ENCODE peak calls at places on chromosomes 6 and 20, in nine cellular contexts. H is heart left ventricle; S is OCI-LY7; W is endothelial cell of umbilical vein; G is astrocyte; I is cardiac muscle cell; M is CD8-positive, alpha-beta memory T cell; J is adipocyte; Y is breast epithelium. F is an unnamed sample.

GRCh38 chr6:56547687-56548086 is 95.0 kb downstream of the DST start:
- DNase-seq in H (no peak), S (no peak), W (no peak), G (no peak), I (no peak), M (no peak), J (no peak), Y (no peak), F (no peak)

GRCh38 chr6:21494505-21494904 is 99.0 kb upstream of the SOX4 start:
- DNase-seq in H (no peak), S (no peak), W (no peak), G (no peak), I (no peak), M (no peak), J (no peak), Y (no peak), F (no peak)

GRCh38 chr6:14092861-14093789 is 24.4 kb upstream of the CD83 start:
- DNase-seq in H (no peak), S (no peak), W (no peak), G (peak; percentile 52), I (no peak), M (no peak), J (no peak), Y (no peak), F (no peak)

GRCh38 chr6:143673638-143674037 is 4.1 kb upstream of the PHACTR2 start:
- DNase-seq in H (no peak), S (no peak), W (peak; percentile 84), G (peak; percentile 78), I (peak; percentile 55), M (no peak), J (peak; percentile 80), Y (no peak), F (peak; percentile 89)

GRCh38 chr6:4776967-4777925 is 1.0 kb downstream of the CDYL start:
- DNase-seq in H (no peak), S (peak; percentile 72), W (peak; percentile 48), G (peak; percentile 27), I (peak; percentile 55), M (peak; percentile 16), J (peak; percentile 73), Y (no peak), F (peak; percentile 11)

GRCh38 chr20:62266851-62267250 is 28.5 kb downstream of the OSBPL2 start:
- DNase-seq in H (no peak), S (no peak), W (no peak), G (no peak), I (no peak), M (no peak), J (no peak), Y (no peak), F (no peak)

GRCh38 chr6:3455121-3455489 is 1.7 kb downstream of the SLC22A23 start:
- DNase-seq in H (no peak), S (no peak), W (no peak), G (no peak), I (no peak), M (no peak), J (no peak), Y (no peak), F (no peak)

GRCh38 chr6:47141963-47142362 is 99.8 kb upstream of the ADGRF1 start:
- DNase-seq in H (no peak), S (no peak), W (no peak), G (no peak), I (no peak), M (no peak), J (no peak), Y (no peak), F (no peak)

GRCh38 chr6:3887150-3887700 is 38.1 kb downstream of the FAM50B start:
- DNase-seq in H (no peak), S (no peak), W (peak; percentile 67), G (no peak), I (peak; percentile 67), M (no peak), J (peak; percentile 69), Y (no peak), F (no peak)

GRCh38 chr6:52868240-52868639 is 27.6 kb upstream of the GSTA5 start:
- DNase-seq in H (no peak), S (no peak), W (no peak), G (no peak), I (no peak), M (no peak), J (no peak), Y (no peak), F (no peak)

GRCh38 chr20:62641749-62642665 is at the start of gene SLCO4A1:
- DNase-seq in H (peak; percentile 92), S (peak; percentile 90), W (peak; percentile 56), G (peak; percentile 23), I (peak; percentile 55), M (peak; percentile 74), J (peak; percentile 76), Y (no peak), F (peak; percentile 92)

GRCh38 chr6:126811307-126811706 is 307.2 kb upstream of the RSPO3 start:
- DNase-seq in H (no peak), S (no peak), W (peak; percentile 85), G (peak; percentile 44), I (peak; percentile 40), M (no peak), J (peak; percentile 53), Y (no peak), F (peak; percentile 36)

GRCh38 chr6:34979218-34979617 is 90.2 kb downstream of the ANKS1A start:
- DNase-seq in H (no peak), S (no peak), W (no peak), G (no peak), I (no peak), M (no peak), J (no peak), Y (no peak), F (no peak)

GRCh38 chr6:15312500-15312899 is 66.6 kb downstream of the JARID2 start:
- DNase-seq in H (no peak), S (peak; percentile 46), W (peak; percentile 70), G (peak; percentile 47), I (peak; percentile 40), M (no peak), J (peak; percentile 30), Y (no peak), F (no peak)

GRCh38 chr20:3687655-3688054 is 5.8 kb upstream of the ADAM33 start:
- DNase-seq in H (peak; percentile 17), S (no peak), W (peak; percentile 18), G (peak; percentile 47), I (peak; percentile 76), M (no peak), J (peak; percentile 83), Y (no peak), F (no peak)

GRCh38 chr6:30873137-30873640 is 11.1 kb upstream of the DDR1 start:
- DNase-seq in H (no peak), S (no peak), W (no peak), G (no peak), I (no peak), M (no peak), J (no peak), Y (no peak), F (no peak)
- H3K9me3 ChIP-seq in H (peaks cover 5% of the 10 kb centered on the region), S (peaks cover 16% of the 10 kb centered on the region), W (no peaks in the 10 kb centered on the region), G (no peaks in the 10 kb centered on the region), I (no peaks in the 10 kb centered on the region), M (no peaks in the 10 kb centered on the region), J (peaks cover 44% of the 10 kb centered on the region), Y (peaks cover 7% of the 10 kb centered on the region), F (peaks cover 4% of the 10 kb centered on the region)

GRCh38 chr20:16078172-16078898 is 494.9 kb downstream of the KIF16B start:
- DNase-seq in H (no peak), S (peak; percentile 24), W (no peak), G (no peak), I (no peak), M (no peak), J (no peak), Y (no peak), F (no peak)

GRCh38 chr20:16083639-16084280 is 489.5 kb downstream of the KIF16B start:
- DNase-seq in H (no peak), S (no peak), W (no peak), G (no peak), I (no peak), M (no peak), J (no peak), Y (no peak), F (no peak)

GRCh38 chr20:16081421-16081820 is 491.8 kb downstream of the KIF16B start:
- DNase-seq in H (no peak), S (no peak), W (no peak), G (no peak), I (no peak), M (no peak), J (no peak), Y (no peak), F (no peak)

GRCh38 chr20:16082051-16082550 is 491.1 kb downstream of the KIF16B start:
- DNase-seq in H (no peak), S (no peak), W (no peak), G (no peak), I (no peak), M (no peak), J (no peak), Y (no peak), F (no peak)
- H3K36me3 ChIP-seq in H (no peaks in the 10 kb centered on the region), S (no peaks in the 10 kb centered on the region), W (no peaks in the 10 kb centered on the region), G (no peaks in the 10 kb centered on the region), I (no peaks in the 10 kb centered on the region), M (no peaks in the 10 kb centered on the region), J (no peaks in the 10 kb centered on the region), Y (no peaks in the 10 kb centered on the region), F (no peaks in the 10 kb centered on the region)

DNA sequence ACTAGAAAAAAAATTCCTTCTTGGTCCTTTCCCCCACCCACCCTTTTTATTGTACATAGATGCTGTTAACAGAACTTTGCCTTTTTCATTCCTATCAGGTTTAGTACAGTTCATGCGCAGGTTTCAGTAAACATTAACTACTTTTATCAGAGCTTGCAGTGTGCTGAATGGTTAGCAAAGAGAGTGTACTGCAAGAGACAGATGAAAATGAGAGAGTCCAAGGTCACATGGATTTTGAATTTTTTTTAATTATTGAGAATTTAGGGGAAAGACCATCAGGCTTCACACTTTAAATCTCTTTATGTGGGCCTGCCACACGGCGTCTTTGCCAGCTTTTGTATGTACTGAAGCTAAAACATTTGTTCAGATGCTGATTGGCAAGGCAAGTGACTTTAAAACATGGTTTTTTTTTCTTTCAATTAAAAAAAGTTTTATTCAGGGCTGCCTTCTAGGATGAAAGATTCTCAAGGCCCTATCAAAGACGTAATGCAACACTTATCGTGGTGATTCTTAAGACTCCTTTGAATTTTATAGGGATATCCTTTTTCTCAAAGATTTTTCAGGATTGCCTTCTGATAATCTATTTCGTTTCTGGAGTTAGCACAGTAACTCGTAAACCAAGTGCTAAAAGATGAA is 32.2 kb downstream of the RREB1 start:
- DNase-seq in H (no peak), S (no peak), W (no peak), G (no peak), I (no peak), M (no peak), J (no peak), Y (no peak), F (no peak)
- H3K4me3 ChIP-seq in H (no peak overlapping the region), S (no peak overlapping the region), W (no peak overlapping the region), G (no peak overlapping the region), I (no peak overlapping the region), M (no peak overlapping the region), J (peak overlapping the region; percentile 83), Y (no peak overlapping the region), F (peak overlapping the region; percentile 63)

DNA sequence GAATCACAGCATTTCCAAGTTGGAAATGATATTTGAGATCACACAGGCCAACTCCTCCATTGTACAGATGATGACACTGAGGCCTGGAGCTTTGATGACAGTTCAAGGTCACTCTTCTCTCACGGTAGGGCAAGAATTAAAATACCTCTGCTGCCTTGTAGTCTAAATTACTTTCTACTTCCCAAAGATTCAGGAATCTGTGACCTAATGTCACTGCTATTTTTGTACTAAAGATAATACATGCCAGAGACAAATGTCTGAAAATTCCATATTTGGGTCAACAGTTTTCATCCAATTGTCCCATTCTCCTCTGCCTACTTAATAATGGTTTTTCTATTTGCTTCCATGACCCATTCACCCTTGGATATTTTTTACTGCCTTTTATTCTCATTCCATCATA is 160.0 kb downstream of the SOD2 start:
- DNase-seq in H (no peak), S (no peak), W (no peak), G (peak; percentile 15), I (no peak), M (no peak), J (no peak), Y (no peak), F (no peak)
- H3K9me3 ChIP-seq in H (no peaks in the 10 kb centered on the region), S (no peaks in the 10 kb centered on the region), W (peaks cover 2% of the 10 kb centered on the region), G (no peaks in the 10 kb centered on the region), I (no peaks in the 10 kb centered on the region), M (no peaks in the 10 kb centered on the region), J (no peaks in the 10 kb centered on the region), Y (no peaks in the 10 kb centered on the region), F (no peaks in the 10 kb centered on the region)